ENCODE peak calls at places on chromosomes 13 and 19, in four cellular contexts. B is CD8-positive, alpha-beta memory T cell; P is activated CD4-positive, alpha-beta T cell treated with anti-CD3 and anti-CD28 coated beads, Interleukin-2, amount 10 ng/mL, durations not matched to agents 7 days and 5 days; Z is GM10248. D is an unnamed sample.

GRCh38 chr13:97371486-97372109 is 62.4 kb upstream of the RAP2A start:
- DNase-seq in B (no peak), P (no peak), Z (no peak), D (no peak)

GRCh38 chr19:54164369-54165068 is 5.0 kb upstream of the LENG1 start:
- DNase-seq in B (peak), P (peak), Z (no peak), D (no peak)

GRCh38 chr13:40503966-40504591 is 162.4 kb downstream of the FOXO1 start:
- DNase-seq in B (no peak), P (no peak), Z (no peak), D (peak)

GRCh38 chr13:29868581-29868980 is 18.2 kb upstream of the UBL3 start:
- DNase-seq in B (no peak), P (no peak), Z (no peak), D (no peak)

GRCh38 chr13:110705826-110706569 is at the start of gene CARS2:
- DNase-seq in B (peak), P (peak), Z (peak), D (peak)

GRCh38 chr19:18972851-18973250 is 31.8 kb upstream of the HOMER3 start:
- DNase-seq in B (no peak), P (no peak), Z (no peak), D (no peak)

GRCh38 chr19:53196777-53197396 is 3.7 kb upstream of the ZNF665 start:
- DNase-seq in B (peak), P (peak), Z (peak), D (peak)

GRCh38 chr19:21934131-21934530 is 76.6 kb downstream of the ZNF208 start:
- DNase-seq in B (no peak), P (no peak), Z (no peak), D (no peak)

GRCh38 chr19:9836021-9836420 is 903 bp downstream of the PIN1 start:
- DNase-seq in B (no peak), P (no peak), Z (no peak), D (no peak)

GRCh38 chr19:47704024-47704423 is 9.2 kb upstream of the EHD2 start:
- DNase-seq in B (no peak), P (no peak), Z (no peak), D (no peak)

GRCh38 chr13:95245072-95245471 is 56.2 kb downstream of the ABCC4 start:
- DNase-seq in B (no peak), P (no peak), Z (no peak), D (no peak)

GRCh38 chr19:29379257-29379986 is 146.4 kb upstream of the VSTM2B start:
- DNase-seq in B (no peak), P (no peak), Z (no peak), D (no peak)

D was measured in GM04503.